ENCODE peak calls at places on chromosomes 4 and X, in ten cellular contexts. Z is pancreas, S is mesenchymal stem cell, E is left lung, J is tibial nerve, O is psoas muscle, I is aorta, T is Peyer's patch, A is left ventricle myocardium inferior, B is sigmoid colon. L is an unnamed sample.

GRCh38 chrX:34859191-34859590 is 83.4 kb upstream of the FAM47B start:
- DNase-seq in Z (no peak), S (no peak), E (no peak), J (no peak), O (no peak), I (no peak), T (no peak), A (no peak), B (no peak), L (no peak)

GRCh38 chr4:185033950-185034349 is 15.7 kb downstream of the HELT start:
- DNase-seq in Z (no peak), S (no peak), E (no peak), J (no peak), O (no peak), I (no peak), T (no peak), A (no peak), B (no peak), L (no peak)

GRCh38 chrX:16786791-16787735 is 797 bp downstream of the TXLNG start:
- DNase-seq in Z (peak), S (no peak), E (peak), J (peak), O (peak), I (peak), T (peak), A (no peak), B (peak), L (no peak)

GRCh38 chr4:39812500-39812899 is 114.6 kb downstream of the UBE2K start:
- DNase-seq in Z (no peak), S (no peak), E (no peak), J (no peak), O (no peak), I (no peak), T (no peak), A (no peak), B (no peak), L (no peak)

GRCh38 chrX:2484721-2485459 is 15.9 kb downstream of the DHRSX start:
- DNase-seq in Z (no peak), S (no peak), E (no peak), J (peak), O (no peak), I (no peak), T (no peak), A (no peak), B (peak), L (no peak)

GRCh38 chrX:16148896-16149295 is 18.4 kb upstream of the MAGEB17 start:
- DNase-seq in Z (no peak), S (no peak), E (no peak), J (no peak), O (no peak), I (no peak), T (no peak), A (no peak), B (no peak), L (no peak)

GRCh38 chr4:182922551-182923284 is 5.5 kb upstream of the DCTD start:
- DNase-seq in Z (peak), S (peak), E (no peak), J (no peak), O (no peak), I (no peak), T (no peak), A (no peak), B (no peak), L (peak)

GRCh38 chrX:111507931-111508330 is 3.5 kb upstream of the SERTM2 start:
- DNase-seq in Z (no peak), S (peak), E (no peak), J (no peak), O (no peak), I (no peak), T (no peak), A (no peak), B (no peak), L (no peak)

GRCh38 chrX:101206471-101206870 is 13.1 kb upstream of the DRP2 start:
- DNase-seq in Z (no peak), S (peak), E (no peak), J (no peak), O (no peak), I (no peak), T (no peak), A (no peak), B (no peak), L (no peak)

DNA sequence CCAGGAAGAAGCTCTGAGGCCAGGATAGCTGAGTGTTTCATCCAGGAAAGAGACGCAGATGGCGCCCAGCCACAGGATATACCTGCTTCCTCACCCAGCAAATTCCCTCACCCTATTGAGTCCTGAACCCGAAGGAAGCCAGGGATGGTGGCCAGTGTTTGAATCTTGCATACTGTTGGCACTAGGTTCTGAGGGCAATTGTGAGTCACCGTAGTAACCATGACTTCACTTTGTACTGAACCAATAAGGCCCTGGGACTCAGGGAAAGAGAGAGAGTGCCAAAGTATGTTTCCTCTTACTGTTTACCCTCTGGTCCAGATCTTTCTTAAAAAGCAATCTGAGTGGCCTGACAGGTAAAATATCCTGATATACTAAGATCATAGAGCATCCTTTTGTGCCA is 25.6 kb upstream of the SMIM10L2A start:
- DNase-seq in Z (no peak), S (no peak), E (no peak), J (no peak), O (no peak), I (no peak), T (no peak), A (no peak), B (no peak), L (no peak)
- H3K27ac ChIP-seq in Z (no peak), S (no peak), E (no peak), J (no peak), O (no peak), I (no peak), T (no peak), A (no peak), B (no peak), L (no peak)

DNA sequence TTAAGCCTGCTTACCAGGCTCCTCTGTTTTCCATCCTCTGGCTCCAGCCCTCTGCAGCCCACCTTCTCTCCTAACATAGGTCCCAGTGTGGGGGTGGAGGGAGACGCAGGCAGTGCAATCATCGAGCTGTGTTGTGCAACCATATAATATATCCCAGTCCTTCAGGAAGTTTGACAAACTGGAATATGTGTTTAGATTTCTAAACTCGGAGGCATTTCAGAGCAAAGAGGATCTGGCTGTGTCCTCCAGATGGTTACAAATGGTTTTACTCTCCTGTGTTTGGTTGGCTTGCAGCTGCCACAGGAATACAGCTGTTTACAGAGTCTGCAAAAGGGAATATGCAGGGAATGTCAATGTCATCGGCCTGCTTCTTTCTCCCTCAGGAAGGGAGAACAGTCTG is 195.3 kb upstream of the LNX1 start:
- DNase-seq in Z (no peak), S (peak), E (no peak), J (no peak), O (no peak), I (no peak), T (no peak), A (no peak), B (peak), L (no peak)
- H3K27ac ChIP-seq in Z (no peak), S (no peak), E (peak), J (no peak), O (no peak), I (no peak), T (no peak), A (peak), B (peak), L (no peak)

DNA sequence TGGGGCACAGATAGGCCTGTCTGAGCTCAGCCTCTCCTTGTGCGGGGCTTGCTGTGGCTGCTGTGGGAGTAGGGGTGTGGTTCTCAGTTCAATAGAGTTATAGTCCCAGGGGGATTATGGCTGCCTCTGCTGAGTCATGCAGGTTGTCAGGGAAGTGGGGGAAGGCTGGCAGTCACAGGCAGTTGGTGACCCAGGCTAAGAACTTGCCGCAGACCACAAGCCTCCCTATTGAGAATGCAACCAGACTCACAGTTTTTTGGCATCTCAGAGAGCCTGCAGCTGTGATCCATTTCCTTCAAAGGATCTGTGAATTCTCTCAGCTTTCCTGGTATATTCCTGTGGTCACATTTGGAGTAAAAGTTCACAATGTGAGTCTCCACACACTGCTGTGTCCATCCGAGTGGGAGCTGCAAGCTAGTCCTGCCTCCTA is 364.9 kb downstream of the ZNF674 start:
- DNase-seq in Z (no peak), S (peak), E (no peak), J (no peak), O (no peak), I (no peak), T (no peak), A (no peak), B (no peak), L (no peak)
- H3K27ac ChIP-seq in Z (no peak), S (peak), E (no peak), J (no peak), O (no peak), I (no peak), T (no peak), A (no peak), B (no peak), L (no peak)

GRCh38 chrX:103886624-103887023 is 54.6 kb upstream of the RAB9B start:
- DNase-seq in Z (no peak), S (no peak), E (no peak), J (no peak), O (no peak), I (no peak), T (no peak), A (no peak), B (no peak), L (no peak)
- H3K27ac ChIP-seq in Z (no peak), S (no peak), E (no peak), J (no peak), O (no peak), I (no peak), T (no peak), A (no peak), B (no peak), L (no peak)

DNA sequence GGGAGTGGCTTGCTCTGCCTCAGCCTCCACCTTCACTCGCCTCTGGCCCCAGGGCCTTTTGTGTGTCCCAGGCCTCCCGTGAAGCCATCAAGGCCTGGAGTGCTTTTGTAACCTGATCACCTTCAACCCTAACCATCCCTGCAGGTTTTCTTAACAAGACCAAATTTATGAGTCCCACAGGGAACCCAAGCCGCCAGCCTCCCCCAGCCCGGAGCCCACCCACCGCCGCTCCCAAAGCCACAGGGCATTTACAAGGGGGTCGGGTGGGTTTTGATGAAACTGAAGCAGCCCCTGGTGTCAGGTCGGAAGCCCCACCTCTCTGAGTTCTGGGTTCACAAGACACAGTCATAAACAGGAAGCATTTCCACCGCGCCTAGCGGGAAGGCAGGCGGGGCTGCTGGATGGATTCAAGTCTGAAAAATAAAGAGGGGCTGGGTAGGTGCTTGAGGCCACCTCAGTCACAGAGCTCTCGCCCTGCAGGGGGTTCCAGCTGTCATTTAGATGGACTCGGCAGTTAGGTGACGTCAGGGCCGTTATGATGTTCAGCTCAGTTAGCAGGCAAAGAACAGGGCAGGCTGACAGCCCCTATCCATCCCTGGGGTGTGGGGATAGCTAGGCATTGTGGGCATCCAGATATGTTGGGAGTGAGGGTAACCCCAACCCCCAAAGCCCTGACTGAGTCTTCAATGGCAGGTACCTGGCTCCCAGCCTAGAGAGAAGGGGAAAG is 128.5 kb downstream of the BCOR start:
- DNase-seq in Z (no peak), S (no peak), E (no peak), J (no peak), O (no peak), I (no peak), T (peak), A (no peak), B (no peak), L (no peak)
- H3K27ac ChIP-seq in Z (no peak), S (no peak), E (no peak), J (no peak), O (no peak), I (no peak), T (no peak), A (peak), B (no peak), L (no peak)

GRCh38 chrX:20361081-20361889 is 94.6 kb upstream of the RPS6KA3 start:
- DNase-seq in Z (no peak), S (peak), E (no peak), J (peak), O (peak), I (no peak), T (no peak), A (peak), B (no peak), L (no peak)
- H3K27ac ChIP-seq in Z (peak), S (peak), E (peak), J (no peak), O (peak), I (no peak), T (no peak), A (peak), B (peak), L (no peak)